ENCODE peak calls at places on chromosomes 4 and X, in eight cellular contexts. A is activated CD4-positive, alpha-beta T cell treated with anti-CD3 and anti-CD28 coated beads, Interleukin-2, amount 10 ng/mL, durations not matched to agents 7 days and 5 days; B is sigmoid colon; C is AG10803; R is T-cell; Z is upper lobe of left lung; X is C1 segment of cervical spinal cord; E is activated B cell treated with CpG ODN at 0.5 μM for 24 hours. K is an unnamed sample.

GRCh38 chrX:9859711-9860555 is 73.7 kb downstream of the SHROOM2 start:
- DNase-seq in A (no peak), B (no peak), C (peak), R (no peak), Z (no peak), X (no peak), E (no peak), K (no peak)

GRCh38 chrX:104565791-104566687 is at the start of gene IL1RAPL2:
- DNase-seq in A (peak), B (no peak), C (no peak), R (no peak), Z (peak), X (no peak), E (no peak), K (peak)

GRCh38 chrX:104270916-104271512 is 16.3 kb upstream of the ESX1 start:
- DNase-seq in A (peak), B (no peak), C (peak), R (peak), Z (no peak), X (peak), E (no peak), K (no peak)

GRCh38 chrX:119218198-119218597 is 17.9 kb upstream of the PGRMC1 start:
- DNase-seq in A (no peak), B (no peak), C (no peak), R (no peak), Z (no peak), X (no peak), E (no peak), K (peak)

GRCh38 chr4:121968859-121969258 is 17.0 kb upstream of the TRPC3 start:
- DNase-seq in A (no peak), B (no peak), C (no peak), R (no peak), Z (no peak), X (no peak), E (no peak), K (no peak)

GRCh38 chr4:39469429-39470077 is 10.7 kb downstream of the LIAS start:
- DNase-seq in A (peak), B (no peak), C (peak), R (no peak), Z (no peak), X (peak), E (no peak), K (peak)

GRCh38 chr4:43766648-43767047 is 682.0 kb downstream of the KCTD8 start:
- DNase-seq in A (no peak), B (no peak), C (no peak), R (no peak), Z (no peak), X (peak), E (no peak), K (no peak)

GRCh38 chr4:79987401-79987800 is 85.6 kb downstream of the ANTXR2 start:
- DNase-seq in A (no peak), B (no peak), C (no peak), R (no peak), Z (no peak), X (no peak), E (no peak), K (no peak)

GRCh38 chr4:123825596-123826291 is 429.1 kb downstream of the SPRY1 start:
- DNase-seq in A (no peak), B (no peak), C (no peak), R (no peak), Z (no peak), X (no peak), E (no peak), K (no peak)

GRCh38 chr4:65089666-65090065 is 580.6 kb downstream of the EPHA5 start:
- DNase-seq in A (no peak), B (no peak), C (no peak), R (no peak), Z (no peak), X (no peak), E (no peak), K (no peak)

GRCh38 chrX:153646620-153647373 is at the start of gene DUSP9:
- DNase-seq in A (no peak), B (peak), C (no peak), R (no peak), Z (peak), X (no peak), E (no peak), K (peak)

K was measured in NCI-H774.